ENCODE peak calls at places on chromosomes 5 and 9, in five cellular contexts. P is neuronal stem cell, X is AG04450, R is A549, M is Panc1. Z is an unnamed sample.

GRCh38 chr5:74017112-74017511 is 391.1 kb downstream of the ARHGEF28 start:
- DNase-seq in P (no peak), X (no peak), R (no peak), M (no peak), Z (peak; percentile 80)

GRCh38 chr9:5626727-5627634 is 1.9 kb upstream of the RIC1 start:
- DNase-seq in P (no peak), X (no peak), R (no peak), M (no peak), Z (no peak)

GRCh38 chr5:159182691-159183090 is 26.7 kb downstream of the RNF145 start:
- DNase-seq in P (no peak), X (peak; percentile 29), R (no peak), M (no peak), Z (no peak)

GRCh38 chr9:94014066-94014654 is 59.0 kb upstream of the BARX1 start:
- DNase-seq in P (peak; percentile 18), X (no peak), R (peak; percentile 31), M (no peak), Z (no peak)

GRCh38 chr9:134565316-134565915 is 76.2 kb upstream of the COL5A1 start:
- DNase-seq in P (no peak), X (no peak), R (no peak), M (no peak), Z (no peak)

GRCh38 chr5:42703238-42703637 is 53.4 kb upstream of the CCDC152 start:
- DNase-seq in P (no peak), X (no peak), R (no peak), M (no peak), Z (no peak)

GRCh38 chr5:138972836-138973235 is 97.7 kb upstream of the LRRTM2 start:
- DNase-seq in P (no peak), X (no peak), R (no peak), M (no peak), Z (no peak)

GRCh38 chr5:19977069-19977468 is 10.9 kb downstream of the CDH18 start:
- DNase-seq in P (no peak), X (no peak), R (no peak), M (no peak), Z (no peak)

GRCh38 chr9:124342946-124343485 is 72.2 kb downstream of the PSMB7 start:
- DNase-seq in P (peak; percentile 40), X (peak; percentile 78), R (peak; percentile 29), M (no peak), Z (peak; percentile 27)

GRCh38 chr5:118199801-118200200 is 788.5 kb downstream of the DTWD2 start:
- DNase-seq in P (no peak), X (no peak), R (no peak), M (no peak), Z (no peak)

GRCh38 chr9:20636883-20637440 is 14.7 kb upstream of the MLLT3 start:
- DNase-seq in P (no peak), X (no peak), R (no peak), M (no peak), Z (no peak)

GRCh38 chr5:111063709-111064322 is 7.7 kb upstream of the TSLP start:
- DNase-seq in P (no peak), X (no peak), R (no peak), M (no peak), Z (peak; percentile 40)

GRCh38 chr5:156694556-156694955 is 155.5 kb upstream of the PPP1R2B start:
- DNase-seq in P (no peak), X (no peak), R (no peak), M (no peak), Z (no peak)

GRCh38 chr9:104808030-104808614 is 44.2 kb downstream of the NIPSNAP3B start:
- DNase-seq in P (no peak), X (no peak), R (no peak), M (no peak), Z (no peak)

GRCh38 chr5:54263447-54263846 is 46.9 kb downstream of the ARL15 start:
- DNase-seq in P (no peak), X (no peak), R (no peak), M (no peak), Z (no peak)

GRCh38 chr5:36875789-36876388 is 680 bp upstream of the NIPBL start:
- DNase-seq in P (peak; percentile 69), X (peak; percentile 29), R (peak; percentile 38), M (no peak), Z (peak; percentile 18)

GRCh38 chr5:39412995-39413394 is 11.8 kb downstream of the DAB2 start:
- DNase-seq in P (no peak), X (no peak), R (no peak), M (no peak), Z (no peak)

GRCh38 chr5:39411051-39411450 is 13.7 kb downstream of the DAB2 start:
- DNase-seq in P (no peak), X (no peak), R (no peak), M (no peak), Z (no peak)

GRCh38 chr5:39414429-39414828 is 10.4 kb downstream of the DAB2 start:
- DNase-seq in P (no peak), X (no peak), R (no peak), M (no peak), Z (no peak)

GRCh38 chr5:39409036-39409435 is 15.7 kb downstream of the DAB2 start:
- DNase-seq in P (no peak), X (no peak), R (no peak), M (no peak), Z (no peak)

DNA sequence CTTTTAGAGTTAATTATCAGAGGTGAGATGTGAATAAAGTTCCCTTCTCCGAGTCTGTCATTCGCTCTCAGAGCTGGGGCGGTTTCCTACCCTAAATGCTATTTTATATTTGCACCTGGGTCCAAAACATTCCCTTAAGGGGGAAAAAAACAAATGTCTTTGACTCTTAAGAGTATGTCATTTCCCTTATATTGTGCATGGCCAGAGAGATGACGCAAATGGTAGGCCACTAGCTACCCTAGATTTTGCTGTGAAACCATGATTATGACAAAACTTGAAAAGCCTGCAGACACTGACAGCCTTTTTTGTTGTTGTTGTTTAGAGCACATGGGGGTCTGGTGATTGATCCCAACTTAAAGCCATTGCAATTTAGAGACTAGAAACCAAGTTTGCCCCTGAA is 12.8 kb downstream of the DAB2 start:
- DNase-seq in P (no peak), X (no peak), R (no peak), M (no peak), Z (no peak)
- H3K27ac ChIP-seq in P (no peak overlapping the region), X (no peak overlapping the region), R (no peak overlapping the region), M (no peak overlapping the region), Z (no peak overlapping the region)

DNA sequence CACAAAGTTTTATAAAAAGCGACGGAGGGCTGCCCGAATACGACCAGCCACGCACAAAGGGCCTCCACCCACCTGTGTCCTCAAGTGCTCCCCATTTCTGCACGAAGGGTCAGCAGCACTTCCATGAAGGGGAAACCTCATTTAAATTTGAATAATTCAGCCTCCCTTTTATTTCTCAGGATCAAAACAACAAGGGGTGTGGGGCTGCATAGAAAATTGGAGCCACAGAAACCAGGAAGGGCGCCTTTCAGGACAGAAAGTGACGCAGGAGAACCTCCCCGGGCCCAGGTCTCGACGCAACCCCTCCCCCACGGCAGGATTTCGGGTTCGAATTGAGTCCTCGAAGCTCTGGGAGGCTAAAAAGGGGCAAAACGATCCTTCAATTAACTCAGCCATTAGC is 2.1 kb downstream of the NRARP start:
- DNase-seq in P (no peak), X (no peak), R (no peak), M (no peak), Z (no peak)
- H3K27ac ChIP-seq in P (no peak overlapping the region), X (no peak overlapping the region), R (no peak overlapping the region), M (peak overlapping the region; percentile 87), Z (no peak overlapping the region)

GRCh38 chr9:35685506-35685905 is 4.2 kb downstream of the TPM2 start:
- DNase-seq in P (no peak), X (no peak), R (no peak), M (no peak), Z (no peak)

GRCh38 chr9:35687306-35687705 is 2.4 kb downstream of the TPM2 start:
- DNase-seq in P (no peak), X (no peak), R (peak; percentile 43), M (no peak), Z (no peak)

GRCh38 chr9:35684921-35685320 is 4.8 kb downstream of the TPM2 start:
- DNase-seq in P (no peak), X (no peak), R (no peak), M (no peak), Z (no peak)

GRCh38 chr9:35687972-35688557 is 1.7 kb downstream of the TPM2 start:
- DNase-seq in P (no peak), X (no peak), R (no peak), M (no peak), Z (no peak)

DNA sequence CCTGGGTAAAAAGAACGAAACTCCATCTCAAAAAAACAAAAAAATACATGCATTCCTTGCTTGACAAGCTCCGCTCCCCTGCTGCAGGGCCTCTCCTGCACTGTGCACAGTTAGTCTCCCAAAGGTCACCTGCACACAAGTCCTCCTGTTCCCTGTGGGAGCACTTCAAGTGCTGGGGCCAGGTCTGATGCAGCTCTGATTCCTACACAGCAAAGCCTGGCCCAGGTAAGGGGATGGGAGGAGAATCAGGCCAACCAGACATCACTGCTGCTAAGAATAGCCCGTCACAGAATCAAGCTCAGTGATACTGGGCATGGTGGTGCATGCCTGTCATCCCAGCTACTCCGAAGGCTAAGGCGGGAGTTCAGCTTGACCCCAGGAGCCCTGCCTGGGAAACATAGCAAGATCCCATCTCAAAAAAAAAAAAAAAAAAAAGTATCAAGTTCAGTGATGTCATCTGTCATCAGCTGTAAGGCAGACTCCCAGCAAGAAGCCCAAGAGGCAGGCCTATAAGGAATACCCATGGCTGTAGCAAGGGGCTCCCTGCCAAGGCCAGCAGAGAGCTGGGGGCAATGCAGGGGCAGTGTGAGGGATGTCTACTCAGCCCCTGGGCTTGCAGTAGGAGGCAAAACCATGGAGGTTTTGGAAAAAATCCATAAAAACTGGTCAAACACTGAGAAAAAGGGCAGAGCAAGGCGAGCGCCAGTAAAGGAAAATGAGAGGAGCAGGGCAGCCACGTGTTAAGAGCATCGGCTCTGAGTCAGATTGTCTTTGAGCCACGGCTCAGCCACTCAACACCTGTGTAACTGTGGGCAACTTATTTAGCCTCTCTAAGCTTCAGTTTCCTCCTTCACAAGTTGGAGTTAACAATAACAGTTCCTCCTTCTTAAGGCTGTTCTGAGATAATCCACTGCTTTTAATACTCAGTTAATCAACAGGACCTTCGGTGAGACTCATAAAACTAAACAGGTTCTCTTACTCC is 3.2 kb downstream of the TPM2 start:
- DNase-seq in P (no peak), X (no peak), R (no peak), M (no peak), Z (no peak)
- H3K27ac ChIP-seq in P (no peak overlapping the region), X (peak overlapping the region; percentile 31), R (no peak overlapping the region), M (peak overlapping the region; percentile 44), Z (no peak overlapping the region)

GRCh38 chr5:180052211-180052818 is 19.2 kb downstream of the RNF130 start:
- DNase-seq in P (no peak), X (no peak), R (no peak), M (no peak), Z (no peak)

GRCh38 chr5:180054226-180054625 is 17.3 kb downstream of the RNF130 start:
- DNase-seq in P (no peak), X (no peak), R (no peak), M (no peak), Z (no peak)

GRCh38 chr5:180059326-180059725 is 12.2 kb downstream of the RNF130 start:
- DNase-seq in P (no peak), X (no peak), R (no peak), M (no peak), Z (no peak)

GRCh38 chr5:180053061-180053602 is 18.4 kb downstream of the RNF130 start:
- DNase-seq in P (no peak), X (no peak), R (no peak), M (no peak), Z (no peak)

DNA sequence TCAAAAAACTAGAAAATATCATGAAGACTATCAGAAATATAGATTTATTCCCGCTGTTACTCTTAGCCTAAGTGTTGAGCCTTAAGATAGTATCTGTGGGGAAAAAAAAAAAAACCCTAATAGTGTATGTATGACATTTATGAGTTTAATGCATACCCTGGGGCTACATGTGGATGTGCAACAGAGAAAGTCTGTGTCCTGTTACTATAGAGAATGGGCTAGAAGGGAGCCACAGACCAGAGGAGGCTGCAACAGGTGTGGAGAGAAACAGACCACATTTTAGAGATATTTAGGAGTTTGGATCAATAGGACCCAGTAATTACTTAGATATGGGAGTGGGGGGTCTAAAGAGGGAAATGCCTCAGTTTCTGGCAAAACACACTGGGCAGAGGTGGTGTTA is 15.4 kb downstream of the RNF130 start:
- DNase-seq in P (no peak), X (no peak), R (no peak), M (no peak), Z (no peak)
- H3K27ac ChIP-seq in P (no peak overlapping the region), X (no peak overlapping the region), R (no peak overlapping the region), M (no peak overlapping the region), Z (peak overlapping the region; percentile 74)